ENCODE peak calls at places on chromosomes 11 and 22, in eight cellular contexts. T is NCI-H1436 treated with DMSO at 0.1 percent for 48 hours; C is MG63; R is D341Med; I is neuronal stem cell; E is mucosa of descending colon; Y is NCI-H526; J is stimulated activated CD4-positive, alpha-beta T cell treated with anti-CD3 and anti-CD28 coated beads, Interleukin-1b, Interleukin-23, amount 100 ng/mL, for 4 hours. B is an unnamed sample.

GRCh38 chr11:61007971-61008896 is 36.8 kb downstream of the CD6 start:
- DNase-seq in R (no peak), J (no peak), E (peak; percentile 40), T (no peak), I (peak; percentile 30), Y (no peak), C (no peak), B (no peak)

GRCh38 chr11:12439615-12440014 is 62.2 kb downstream of the PARVA start:
- DNase-seq in I (no peak), Y (peak; percentile 66), T (no peak), R (no peak), C (no peak), J (no peak), E (peak; percentile 53), B (no peak)

GRCh38 chr11:126380909-126381308 is 25.4 kb downstream of the ST3GAL4 start:
- DNase-seq in Y (no peak), R (no peak), T (no peak), J (no peak), E (no peak), C (no peak), I (no peak), B (no peak)

GRCh38 chr11:76838422-76839068 is 22.2 kb upstream of the ACER3 start:
- DNase-seq in R (peak; percentile 76), T (no peak), Y (no peak), I (peak; percentile 33), C (no peak), J (no peak), E (no peak), B (no peak)

GRCh38 chr22:24819941-24820461 is 14.0 kb downstream of the SGSM1 start:
- DNase-seq in J (no peak), T (no peak), Y (no peak), I (no peak), C (peak; percentile 43), R (no peak), E (peak; percentile 79), B (no peak)

GRCh38 chr11:64448599-64449380 is 89.8 kb downstream of the RPS6KA4 start:
- DNase-seq in R (peak; percentile 88), I (peak; percentile 75), E (peak; percentile 83), T (peak; percentile 9), C (peak; percentile 78), J (peak; percentile 70), Y (peak; percentile 77), B (peak; percentile 68)

GRCh38 chr22:44931077-44931540 is 78.7 kb downstream of the PHF21B start:
- DNase-seq in C (no peak), Y (no peak), I (no peak), E (peak; percentile 12), J (no peak), T (no peak), R (no peak), B (no peak)

GRCh38 chr11:83746921-83747585 is 460.9 kb upstream of the CCDC90B start:
- DNase-seq in T (no peak), J (no peak), R (no peak), E (no peak), I (no peak), C (no peak), Y (no peak), B (no peak)

GRCh38 chr22:11598492-11599440 is 3929.2 kb upstream of the OR11H1 start:
- DNase-seq in J (no peak), E (no peak), C (no peak), R (peak; percentile 6), Y (no peak), I (no peak), T (no peak), B (no peak)

GRCh38 chr11:32430586-32431357 is 4.6 kb downstream of the WT1 start:
- DNase-seq in I (no peak), Y (no peak), E (no peak), T (no peak), J (no peak), C (no peak), R (no peak), B (no peak)

GRCh38 chr22:39174498-39175120 is 22.1 kb upstream of the CBX7 start:
- DNase-seq in Y (no peak), E (peak; percentile 55), J (peak; percentile 33), C (peak; percentile 72), I (peak; percentile 99), R (no peak), T (no peak), B (no peak)

GRCh38 chr11:19419813-19420212 is 179.1 kb upstream of the E2F8 start:
- DNase-seq in C (no peak), J (no peak), I (no peak), R (no peak), T (no peak), Y (no peak), E (no peak), B (no peak)

GRCh38 chr11:3021125-3021524 is 29.0 kb upstream of the NAP1L4 start:
- DNase-seq in E (peak; percentile 69), I (peak; percentile 56), T (no peak), J (no peak), R (peak; percentile 68), Y (peak; percentile 47), C (peak; percentile 27), B (no peak)

GRCh38 chr22:22233081-22233480 is 11.5 kb upstream of the VPREB1 start:
- DNase-seq in I (no peak), R (no peak), J (no peak), T (no peak), E (no peak), Y (no peak), C (no peak), B (no peak)

GRCh38 chr22:48204296-48204695 is 1441.8 kb downstream of the TBC1D22A start:
- DNase-seq in C (no peak), R (no peak), I (no peak), E (no peak), J (no peak), T (no peak), Y (no peak), B (no peak)

GRCh38 chr22:26401726-26402125 is 27.3 kb upstream of the ASPHD2 start:
- DNase-seq in C (no peak), E (no peak), I (no peak), J (no peak), T (no peak), R (no peak), Y (no peak), B (no peak)

GRCh38 chr22:44639891-44640617 is 62.0 kb upstream of the PRR5 start:
- DNase-seq in R (no peak), J (no peak), I (no peak), C (no peak), Y (no peak), E (no peak), T (no peak), B (no peak)

GRCh38 chr11:114291847-114292680 is 4.1 kb upstream of the NNMT start:
- DNase-seq in C (no peak), E (no peak), Y (no peak), I (no peak), T (no peak), J (no peak), R (no peak), B (no peak)

GRCh38 chr11:16804104-16804947 is 65.9 kb downstream of the C11orf58 start:
- DNase-seq in Y (no peak), T (no peak), E (peak; percentile 81), I (no peak), R (no peak), C (no peak), J (no peak), B (no peak)

GRCh38 chr11:128463386-128463829 is 124.0 kb downstream of the ETS1 start:
- DNase-seq in Y (no peak), T (no peak), J (no peak), C (no peak), I (no peak), R (no peak), E (no peak), B (no peak)

GRCh38 chr11:64120951-64121569 is 44.9 kb downstream of the MACROD1 start:
- DNase-seq in Y (peak; percentile 70), C (peak; percentile 94), J (no peak), T (peak; percentile 40), E (no peak), R (peak; percentile 81), I (no peak), B (no peak)

GRCh38 chr11:70315726-70316125 is 45.2 kb downstream of the PPFIA1 start:
- DNase-seq in Y (no peak), T (no peak), R (no peak), I (no peak), E (no peak), J (no peak), C (no peak), B (no peak)

GRCh38 chr11:107844041-107844440 is 14.5 kb downstream of the SLC35F2 start:
- DNase-seq in I (no peak), T (no peak), J (no peak), R (no peak), C (peak; percentile 74), E (no peak), Y (no peak), B (no peak)

GRCh38 chr11:133889893-133890292 is 44.6 kb upstream of the SPATA19 start:
- DNase-seq in J (no peak), E (no peak), C (no peak), I (no peak), R (no peak), Y (no peak), T (no peak), B (no peak)

GRCh38 chr11:35800970-35801953 is 138.7 kb downstream of the TRIM44 start:
- DNase-seq in E (no peak), I (no peak), Y (no peak), J (no peak), T (no peak), R (no peak), C (no peak), B (no peak)

GRCh38 chr11:64415286-64415685 is 56.3 kb downstream of the RPS6KA4 start:
- DNase-seq in T (no peak), E (no peak), C (no peak), I (no peak), Y (no peak), R (no peak), J (no peak), B (no peak)

GRCh38 chr11:134656861-134657540 is 245.0 kb upstream of the B3GAT1 start:
- DNase-seq in J (no peak), C (peak; percentile 66), R (peak; percentile 14), T (no peak), E (no peak), I (no peak), Y (no peak), B (no peak)

GRCh38 chr11:124798991-124799383 is 1.2 kb downstream of the MSANTD2 start:
- DNase-seq in J (no peak), I (no peak), E (peak; percentile 8), C (peak; percentile 66), T (no peak), Y (peak; percentile 65), R (no peak), B (no peak)

GRCh38 chr22:39515266-39516050 is 4.9 kb upstream of the ATF4 start:
- DNase-seq in I (no peak), Y (no peak), T (no peak), J (no peak), E (no peak), C (no peak), R (no peak), B (no peak)

GRCh38 chr11:13348305-13348704 is 70.7 kb downstream of the BMAL1 start:
- DNase-seq in Y (no peak), E (no peak), I (no peak), C (no peak), T (no peak), R (no peak), J (no peak), B (no peak)

GRCh38 chr11:46036009-46036408 is 85.2 kb downstream of the PHF21A start:
- DNase-seq in R (no peak), Y (no peak), I (no peak), E (no peak), C (no peak), J (no peak), T (no peak), B (no peak)

B was measured in D721Med.